ENCODE peak calls at places on chromosomes 12 and 14, in six cellular contexts. I, W, H, Q, Z and O are unnamed samples.

GRCh38 chr12:12903642-12904609 is 12.6 kb downstream of the GPRC5A start:
- DNase-seq in I (no peak), W (no peak), H (no peak), Q (no peak), Z (no peak), O (no peak)

GRCh38 chr12:49674318-49674985 is 32.8 kb downstream of the FMNL3 start:
- DNase-seq in I (peak), W (peak), H (no peak), Q (no peak), Z (no peak), O (no peak)

GRCh38 chr14:92190768-92191167 is 69.0 kb downstream of the CPSF2 start:
- DNase-seq in I (no peak), W (no peak), H (no peak), Q (no peak), Z (no peak), O (no peak)

GRCh38 chr14:79712302-79712950 is 498.9 kb downstream of the DIO2 start:
- DNase-seq in I (no peak), W (no peak), H (no peak), Q (no peak), Z (no peak), O (no peak)

GRCh38 chr12:110737532-110737931 is 5.2 kb downstream of the PPP1CC start:
- DNase-seq in I (no peak), W (no peak), H (no peak), Q (no peak), Z (no peak), O (no peak)

GRCh38 chr12:32159925-32160324 is 53.3 kb downstream of the BICD1 start:
- DNase-seq in I (no peak), W (peak), H (no peak), Q (no peak), Z (no peak), O (no peak)

GRCh38 chr14:50335389-50335788 is 23.3 kb downstream of the DMAC2L start:
- DNase-seq in I (peak), W (no peak), H (no peak), Q (no peak), Z (no peak), O (no peak)

GRCh38 chr12:1059162-1059561 is 68.1 kb downstream of the ERC1 start:
- DNase-seq in I (no peak), W (no peak), H (no peak), Q (no peak), Z (no peak), O (no peak)

GRCh38 chr12:81896771-81897170 is 137.6 kb upstream of the PPFIA2 start:
- DNase-seq in I (peak), W (no peak), H (no peak), Q (no peak), Z (no peak), O (no peak)

GRCh38 chr14:78018283-78018682 is 151.9 kb upstream of the NRXN3 start:
- DNase-seq in I (no peak), W (no peak), H (no peak), Q (no peak), Z (no peak), O (no peak)

GRCh38 chr12:3044141-3044630 is 33.0 kb upstream of the TSPAN9 start:
- DNase-seq in I (no peak), W (no peak), H (no peak), Q (no peak), Z (no peak), O (no peak)

GRCh38 chr12:1929985-1930815 is 11.7 kb upstream of the CACNA2D4 start:
- DNase-seq in I (no peak), W (no peak), H (no peak), Q (no peak), Z (no peak), O (no peak)

GRCh38 chr12:91105807-91106206 is 5.5 kb downstream of the LUM start:
- DNase-seq in I (no peak), W (no peak), H (no peak), Q (no peak), Z (no peak), O (no peak)